ENCODE peak calls at places on chromosomes 6 and 20, in five cellular contexts. B, G, Z, P and I are unnamed samples.
A peak's percentile ranks its signal among the peaks of the same experiment; 100 is the strongest.

GRCh38 chr20:17898548-17898994 is 70.0 kb downstream of the SNX5 start:
- DNase-seq in B (peak; percentile 88), G (peak; percentile 46), Z (peak; percentile 75), P (no peak), I (peak; percentile 80)

GRCh38 chr20:33703498-33704137 is 16.5 kb downstream of the PXMP4 start:
- DNase-seq in B (no peak), G (no peak), Z (no peak), P (no peak), I (no peak)

GRCh38 chr6:147285087-147285855 is 81.1 kb downstream of the STXBP5 start:
- DNase-seq in B (peak; percentile 5), G (peak; percentile 34), Z (peak; percentile 65), P (no peak), I (peak; percentile 46)

GRCh38 chr6:79127660-79128059 is 49.6 kb upstream of the PHIP start:
- DNase-seq in B (no peak), G (no peak), Z (no peak), P (no peak), I (peak; percentile 13)

GRCh38 chr6:110712238-110712637 is 103.0 kb downstream of the CDK19 start:
- DNase-seq in B (no peak), G (no peak), Z (no peak), P (no peak), I (no peak)

GRCh38 chr6:126372626-126373025 is 32.7 kb downstream of the CENPW start:
- DNase-seq in B (no peak), G (no peak), Z (peak; percentile 21), P (no peak), I (no peak)

GRCh38 chr6:85644374-85644762 is 1.7 kb upstream of the SYNCRIP start:
- DNase-seq in B (no peak), G (no peak), Z (peak; percentile 38), P (no peak), I (no peak)

GRCh38 chr20:35497780-35498189 is 31.7 kb downstream of the C20orf173 start:
- DNase-seq in B (no peak), G (no peak), Z (no peak), P (no peak), I (no peak)

GRCh38 chr6:128598561-128598960 is 78.2 kb upstream of the PTPRK start:
- DNase-seq in B (no peak), G (no peak), Z (no peak), P (no peak), I (no peak)

GRCh38 chr6:162092816-162093502 is 634.6 kb downstream of the PRKN start:
- DNase-seq in B (no peak), G (no peak), Z (no peak), P (no peak), I (no peak)

GRCh38 chr20:46365483-46366215 is 40.8 kb downstream of the ELMO2 start:
- DNase-seq in B (no peak), G (no peak), Z (no peak), P (no peak), I (no peak)
- TF ChIP-seq POLR2A in B (no peak), G (no peak), Z (no peak), P (no peak), I (no peak)

GRCh38 chr6:89268776-89269175 is 46.3 kb downstream of the GABRR2 start:
- DNase-seq in B (no peak), G (no peak), Z (no peak), P (no peak), I (no peak)
- TF ChIP-seq BHLHE40 in B (no peak), G (peak; percentile 87), Z (no peak), P (no peak), I (no peak)

DNA sequence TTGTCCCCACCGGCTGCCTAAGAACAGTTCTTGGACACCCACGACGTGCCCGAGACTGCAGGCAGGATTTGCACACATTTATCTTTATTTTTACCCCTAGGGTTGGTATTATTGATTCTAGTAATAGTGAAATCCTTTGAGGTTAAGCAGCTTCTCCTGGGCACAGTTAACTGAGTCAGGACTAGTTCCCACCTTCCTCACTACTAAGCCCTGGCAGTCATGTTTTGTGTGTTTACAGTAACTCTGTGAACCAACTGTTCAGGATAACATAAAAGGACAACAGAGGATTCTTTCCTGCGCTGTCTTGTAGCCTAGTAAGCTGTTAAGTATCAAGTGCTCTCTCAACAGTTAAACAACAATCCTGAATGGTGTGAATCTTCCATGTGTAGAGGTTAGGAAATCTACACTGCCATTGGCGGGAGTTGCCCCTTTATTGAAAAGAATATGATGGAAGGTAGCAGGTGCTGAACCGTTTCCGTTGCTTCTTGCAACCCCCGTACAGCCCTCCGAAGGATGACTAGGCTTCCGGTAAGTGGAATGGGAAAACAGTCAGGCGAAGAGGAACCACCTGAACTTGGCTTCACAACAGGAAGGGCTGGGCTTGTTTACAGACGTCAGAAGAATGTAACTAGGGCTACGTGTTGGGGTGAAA is 979 bp upstream of the SOD2 start:
- DNase-seq in B (no peak), G (peak; percentile 35), Z (peak; percentile 36), P (no peak), I (peak; percentile 73)
- TF ChIP-seq POLR2A in B (no peak), G (no peak), Z (no peak), P (no peak), I (peak; percentile 60)

GRCh38 chr6:18990313-18990978 is 603.3 kb downstream of the RNF144B start:
- DNase-seq in B (peak; percentile 31), G (peak; percentile 56), Z (peak; percentile 20), P (no peak), I (peak; percentile 58)
- TF ChIP-seq BHLHE40 in B (no peak), G (no peak), Z (no peak), P (no peak), I (no peak)

DNA sequence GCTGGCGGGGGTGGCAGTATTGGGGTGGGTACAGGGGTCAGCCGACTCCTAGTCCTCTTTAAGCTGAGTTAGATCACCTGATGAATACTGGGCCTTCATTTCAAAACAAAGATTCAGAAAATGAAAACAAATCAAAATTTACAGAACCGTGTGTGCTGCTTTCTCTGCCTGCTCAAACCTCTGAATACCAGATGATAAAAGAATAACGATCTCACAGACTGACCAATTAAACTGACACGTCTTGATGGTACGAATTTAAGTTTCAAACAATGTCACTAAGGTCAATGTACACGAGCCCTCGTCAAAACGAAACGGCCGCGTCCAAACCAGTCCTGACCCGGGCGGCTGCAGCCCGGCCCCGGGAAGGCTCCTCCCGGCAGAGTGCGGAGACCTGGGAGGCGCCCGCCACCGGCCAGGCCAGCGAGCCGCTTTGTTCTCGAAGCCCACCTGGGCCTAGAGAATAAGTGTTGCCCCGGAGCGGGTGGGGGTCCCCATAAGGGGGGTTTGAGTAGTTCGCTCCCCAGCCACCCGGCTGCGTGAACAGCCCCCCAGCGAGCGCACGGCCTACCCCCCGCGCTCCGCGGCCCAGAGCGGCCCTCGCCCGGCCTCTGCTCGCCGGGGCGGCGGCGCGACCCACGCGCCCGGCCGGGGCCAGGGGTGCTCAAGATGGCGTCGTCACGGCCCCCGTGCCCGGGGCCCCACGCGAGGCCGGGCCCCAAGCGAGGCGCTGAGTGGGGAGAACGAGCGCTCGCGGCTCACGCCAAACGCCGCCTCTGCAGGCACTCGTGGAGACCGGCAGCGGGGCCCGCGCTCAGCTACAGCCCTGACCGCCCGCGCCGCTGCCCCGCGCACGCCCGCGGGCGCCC is 709 bp downstream of the PSMA7 start:
- DNase-seq in B (no peak), G (no peak), Z (no peak), P (no peak), I (no peak)
- TF ChIP-seq POLR2A in B (no peak), G (no peak), Z (no peak), P (no peak), I (no peak)

DNA sequence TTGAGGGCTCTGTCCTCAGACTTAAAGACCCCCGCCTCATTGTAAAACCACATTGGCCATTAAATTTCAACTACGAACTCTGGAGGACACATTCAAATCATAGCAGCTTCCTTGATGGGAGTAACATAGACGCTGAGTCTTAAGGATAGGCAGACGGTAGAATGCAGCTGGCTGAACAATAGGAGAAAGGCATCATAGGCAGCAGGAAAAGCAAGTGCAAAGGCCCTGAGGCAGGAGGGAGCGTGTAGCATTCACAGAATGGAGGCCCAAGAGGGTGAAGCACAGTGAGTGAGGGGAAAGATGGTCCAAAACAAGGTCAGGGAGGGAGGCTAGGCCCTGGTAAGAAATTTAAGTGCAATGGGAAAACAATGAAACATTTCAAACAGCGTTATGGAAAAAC is 8.6 kb upstream of the PFDN4 start:
- DNase-seq in B (no peak), G (no peak), Z (no peak), P (no peak), I (no peak)
- TF ChIP-seq BHLHE40 in B (no peak), G (no peak), Z (no peak), P (no peak), I (no peak)

GRCh38 chr6:29632789-29633531 is at the start of gene GABBR1:
- DNase-seq in B (peak; percentile 86), G (peak; percentile 98), Z (peak; percentile 79), P (no peak), I (no peak)
- TF ChIP-seq POLR2A in B (peak; percentile 54), G (peak; percentile 60), Z (no peak), P (peak; percentile 33), I (no peak)

GRCh38 chr20:2446845-2447244 is 23.7 kb downstream of the SNRPB start:
- DNase-seq in B (no peak), G (no peak), Z (no peak), P (no peak), I (no peak)
- TF ChIP-seq BHLHE40 in B (no peak), G (no peak), Z (no peak), P (no peak), I (no peak)